ENCODE peak calls at places on chromosome 5, in nine cellular contexts. One of them, this sample, is unnamed.
A peak's percentile ranks its signal among the peaks of the same experiment; 100 is the strongest.

GRCh38 chr5:134422791-134423365 is 11.2 kb upstream of the CDKN2AIPNL start:
- DNase-seq in A549: no peak
- DNase-seq in HepG2: no peak
- DNase-seq in K562: no peak
- DNase-seq in stomach: no peak
- DNase-seq in transverse colon: no peak
- DNase-seq in sigmoid colon: no peak
- DNase-seq in suprapubic skin: no peak
- DNase-seq in tibial nerve: no peak
- DNase-seq in this sample: no peak

GRCh38 chr5:95449460-95449859 is 58.3 kb downstream of the FAM81B start:
- DNase-seq in A549: no peak
- DNase-seq in HepG2: no peak
- DNase-seq in K562: peak; percentile 13
- DNase-seq in stomach: no peak
- DNase-seq in transverse colon: no peak
- DNase-seq in sigmoid colon: no peak
- DNase-seq in suprapubic skin: no peak
- DNase-seq in tibial nerve: no peak
- DNase-seq in this sample: no peak

GRCh38 chr5:136155769-136156168 is 23.1 kb downstream of the SMAD5 start:
- DNase-seq in A549: no peak
- DNase-seq in HepG2: no peak
- DNase-seq in K562: no peak
- DNase-seq in stomach: no peak
- DNase-seq in transverse colon: no peak
- DNase-seq in sigmoid colon: no peak
- DNase-seq in suprapubic skin: no peak
- DNase-seq in tibial nerve: no peak
- DNase-seq in this sample: no peak

GRCh38 chr5:125310749-125311148 is 564.3 kb upstream of the ZNF608 start:
- DNase-seq in A549: no peak
- DNase-seq in HepG2: no peak
- DNase-seq in K562: no peak
- DNase-seq in stomach: no peak
- DNase-seq in transverse colon: no peak
- DNase-seq in sigmoid colon: no peak
- DNase-seq in suprapubic skin: no peak
- DNase-seq in tibial nerve: no peak
- DNase-seq in this sample: no peak

GRCh38 chr5:14665110-14665822 is 748 bp downstream of the OTULIN start:
- DNase-seq in A549: peak; percentile 46
- DNase-seq in HepG2: peak; percentile 70
- DNase-seq in K562: peak; percentile 43
- DNase-seq in stomach: peak; percentile 45
- DNase-seq in transverse colon: peak; percentile 65
- DNase-seq in sigmoid colon: no peak
- DNase-seq in suprapubic skin: no peak
- DNase-seq in tibial nerve: no peak
- DNase-seq in this sample: no peak

GRCh38 chr5:179607449-179607931 is 16.0 kb downstream of the HNRNPH1 start:
- DNase-seq in A549: no peak
- DNase-seq in HepG2: no peak
- DNase-seq in K562: peak; percentile 8
- DNase-seq in stomach: no peak
- DNase-seq in transverse colon: no peak
- DNase-seq in sigmoid colon: peak; percentile 80
- DNase-seq in suprapubic skin: peak; percentile 83
- DNase-seq in tibial nerve: no peak
- DNase-seq in this sample: peak; percentile 46

GRCh38 chr5:113294341-113295110 is 140.3 kb downstream of the TSSK1B start:
- DNase-seq in A549: peak; percentile 51
- DNase-seq in HepG2: no peak
- DNase-seq in K562: peak; percentile 41
- DNase-seq in stomach: peak; percentile 77
- DNase-seq in transverse colon: peak; percentile 88
- DNase-seq in sigmoid colon: peak; percentile 96
- DNase-seq in suprapubic skin: peak; percentile 93
- DNase-seq in tibial nerve: peak; percentile 79
- DNase-seq in this sample: peak; percentile 95

GRCh38 chr5:133801955-133802751 is 166.3 kb downstream of the C5orf15 start:
- DNase-seq in A549: no peak
- DNase-seq in HepG2: no peak
- DNase-seq in K562: no peak
- DNase-seq in stomach: peak; percentile 36
- DNase-seq in transverse colon: no peak
- DNase-seq in sigmoid colon: no peak
- DNase-seq in suprapubic skin: no peak
- DNase-seq in tibial nerve: no peak
- DNase-seq in this sample: no peak

GRCh38 chr5:2710910-2711309 is 40.6 kb downstream of the IRX2 start:
- DNase-seq in A549: peak; percentile 41
- DNase-seq in HepG2: no peak
- DNase-seq in K562: no peak
- DNase-seq in stomach: no peak
- DNase-seq in transverse colon: no peak
- DNase-seq in sigmoid colon: no peak
- DNase-seq in suprapubic skin: no peak
- DNase-seq in tibial nerve: no peak
- DNase-seq in this sample: no peak

GRCh38 chr5:109529520-109529919 is 119.7 kb upstream of the PJA2 start:
- DNase-seq in A549: no peak
- DNase-seq in HepG2: no peak
- DNase-seq in K562: no peak
- DNase-seq in stomach: peak; percentile 31
- DNase-seq in transverse colon: no peak
- DNase-seq in sigmoid colon: no peak
- DNase-seq in suprapubic skin: no peak
- DNase-seq in tibial nerve: no peak
- DNase-seq in this sample: no peak

GRCh38 chr5:34892414-34892813 is 22.9 kb downstream of the RAD1 start:
- DNase-seq in A549: no peak
- DNase-seq in HepG2: no peak
- DNase-seq in K562: no peak
- DNase-seq in stomach: no peak
- DNase-seq in transverse colon: no peak
- DNase-seq in sigmoid colon: no peak
- DNase-seq in suprapubic skin: no peak
- DNase-seq in tibial nerve: no peak
- DNase-seq in this sample: no peak

GRCh38 chr5:101012880-101013279 is 109.8 kb upstream of the ST8SIA4 start:
- DNase-seq in A549: no peak
- DNase-seq in HepG2: no peak
- DNase-seq in K562: no peak
- DNase-seq in stomach: no peak
- DNase-seq in transverse colon: no peak
- DNase-seq in sigmoid colon: no peak
- DNase-seq in suprapubic skin: no peak
- DNase-seq in tibial nerve: no peak
- DNase-seq in this sample: no peak

GRCh38 chr5:10140195-10140973 is 109.3 kb downstream of the ATPSCKMT start:
- DNase-seq in A549: peak; percentile 25
- DNase-seq in HepG2: peak; percentile 35
- DNase-seq in K562: peak; percentile 34
- DNase-seq in stomach: no peak
- DNase-seq in transverse colon: no peak
- DNase-seq in sigmoid colon: no peak
- DNase-seq in suprapubic skin: no peak
- DNase-seq in tibial nerve: no peak
- DNase-seq in this sample: no peak

DNA sequence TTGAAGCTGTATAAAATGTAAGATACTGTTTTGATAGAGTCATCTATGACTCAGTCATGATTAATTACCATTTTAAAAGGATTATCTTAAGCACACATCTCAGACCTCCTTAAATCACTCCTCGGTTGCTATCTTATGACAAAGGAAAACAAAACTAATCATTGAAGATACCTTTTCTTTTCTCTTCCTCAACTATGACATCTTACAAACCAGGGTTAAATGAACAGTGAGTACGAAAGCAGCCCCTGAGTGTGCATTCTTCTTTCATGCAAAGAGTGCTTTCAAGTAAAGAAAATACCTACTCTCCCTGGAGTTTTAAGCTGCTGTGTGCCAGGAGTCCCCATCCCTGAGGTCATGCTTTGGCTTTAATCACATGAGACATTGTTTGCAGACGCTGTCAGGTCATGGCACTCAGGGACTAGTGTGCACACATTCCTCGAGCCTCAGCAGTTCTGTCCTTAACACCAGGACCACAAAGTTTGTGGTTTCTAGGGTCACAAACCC is 86.7 kb upstream of the ICE1 start:
- DNase-seq in A549: peak; percentile 46
- DNase-seq in HepG2: peak; percentile 70
- DNase-seq in K562: no peak
- DNase-seq in stomach: no peak
- DNase-seq in transverse colon: no peak
- DNase-seq in sigmoid colon: no peak
- DNase-seq in suprapubic skin: no peak
- DNase-seq in tibial nerve: no peak
- DNase-seq in this sample: no peak
- TF ChIP-seq EP300 in A549: peak; percentile 81
- TF ChIP-seq EP300 in HepG2: no peak
- TF ChIP-seq EP300 in K562: no peak
- TF ChIP-seq EP300 in stomach: no peak
- TF ChIP-seq EP300 in transverse colon: no peak
- TF ChIP-seq EP300 in sigmoid colon: no peak
- TF ChIP-seq EP300 in suprapubic skin: no peak
- TF ChIP-seq EP300 in tibial nerve: no peak
- TF ChIP-seq EP300 in this sample: no peak

GRCh38 chr5:78492650-78493049 is 132.2 kb downstream of the SCAMP1 start:
- DNase-seq in A549: no peak
- DNase-seq in HepG2: no peak
- DNase-seq in K562: no peak
- DNase-seq in stomach: no peak
- DNase-seq in transverse colon: no peak
- DNase-seq in sigmoid colon: no peak
- DNase-seq in suprapubic skin: no peak
- DNase-seq in tibial nerve: no peak
- DNase-seq in this sample: no peak

GRCh38 chr5:78492216-78492615 is 131.8 kb downstream of the SCAMP1 start:
- DNase-seq in A549: no peak
- DNase-seq in HepG2: no peak
- DNase-seq in K562: no peak
- DNase-seq in stomach: no peak
- DNase-seq in transverse colon: no peak
- DNase-seq in sigmoid colon: no peak
- DNase-seq in suprapubic skin: no peak
- DNase-seq in tibial nerve: no peak
- DNase-seq in this sample: no peak

GRCh38 chr5:78496373-78496772 is 136.0 kb downstream of the SCAMP1 start:
- DNase-seq in A549: no peak
- DNase-seq in HepG2: peak; percentile 15
- DNase-seq in K562: no peak
- DNase-seq in stomach: peak; percentile 34
- DNase-seq in transverse colon: no peak
- DNase-seq in sigmoid colon: no peak
- DNase-seq in suprapubic skin: no peak
- DNase-seq in tibial nerve: no peak
- DNase-seq in this sample: no peak

GRCh38 chr5:78497573-78498533 is 137.4 kb downstream of the SCAMP1 start:
- DNase-seq in A549: no peak
- DNase-seq in HepG2: no peak
- DNase-seq in K562: no peak
- DNase-seq in stomach: no peak
- DNase-seq in transverse colon: no peak
- DNase-seq in sigmoid colon: no peak
- DNase-seq in suprapubic skin: no peak
- DNase-seq in tibial nerve: no peak
- DNase-seq in this sample: no peak

DNA sequence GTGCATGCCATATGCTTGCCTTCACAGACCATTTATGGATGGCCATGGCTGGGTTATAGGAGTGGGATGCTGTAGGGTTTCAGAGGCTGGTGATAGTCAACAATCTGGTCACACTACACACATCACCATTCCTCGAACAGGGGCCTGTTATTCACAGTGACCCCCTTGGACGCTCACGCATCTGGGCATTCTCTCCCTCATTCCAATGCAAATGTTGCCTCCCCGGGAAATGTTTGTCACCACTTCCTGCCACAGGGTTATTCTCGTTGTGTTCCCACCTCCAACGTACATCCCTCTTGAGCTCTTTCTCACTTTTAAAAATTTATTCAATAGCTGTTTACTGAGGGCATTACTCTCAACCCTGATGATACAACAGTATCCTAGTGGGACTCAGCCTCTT is 135.4 kb downstream of the SCAMP1 start:
- DNase-seq in A549: no peak
- DNase-seq in HepG2: no peak
- DNase-seq in K562: no peak
- DNase-seq in stomach: no peak
- DNase-seq in transverse colon: no peak
- DNase-seq in sigmoid colon: no peak
- DNase-seq in suprapubic skin: no peak
- DNase-seq in tibial nerve: no peak
- DNase-seq in this sample: no peak
- H3K4me1 ChIP-seq in A549: peaks cover 21% of the 10 kb centered on the region
- H3K4me1 ChIP-seq in HepG2: peaks cover 8% of the 10 kb centered on the region
- H3K4me1 ChIP-seq in K562: peaks cover 6% of the 10 kb centered on the region
- H3K4me1 ChIP-seq in stomach: peaks cover 53% of the 10 kb centered on the region
- H3K4me1 ChIP-seq in transverse colon: peaks cover 9% of the 10 kb centered on the region
- H3K4me1 ChIP-seq in sigmoid colon: peaks cover 43% of the 10 kb centered on the region
- H3K4me1 ChIP-seq in suprapubic skin: peaks cover 17% of the 10 kb centered on the region
- H3K4me1 ChIP-seq in tibial nerve: no peaks in the 10 kb centered on the region
- H3K4me1 ChIP-seq in this sample: peaks cover 9% of the 10 kb centered on the region

GRCh38 chr5:79990598-79991507 is at the start of gene MTX3:
- DNase-seq in A549: peak; percentile 75
- DNase-seq in HepG2: peak; percentile 84
- DNase-seq in K562: peak; percentile 8
- DNase-seq in stomach: peak; percentile 79
- DNase-seq in transverse colon: peak; percentile 83
- DNase-seq in sigmoid colon: peak; percentile 89
- DNase-seq in suprapubic skin: peak; percentile 90
- DNase-seq in tibial nerve: peak; percentile 74
- DNase-seq in this sample: peak; percentile 83
- TF ChIP-seq POLR2A in A549: peak; percentile 68
- TF ChIP-seq POLR2A in HepG2: peak; percentile 75
- TF ChIP-seq POLR2A in K562: no peak
- TF ChIP-seq POLR2A in stomach: no peak
- TF ChIP-seq POLR2A in transverse colon: peak; percentile 43
- TF ChIP-seq POLR2A in sigmoid colon: peak; percentile 38
- TF ChIP-seq POLR2A in suprapubic skin: no peak
- TF ChIP-seq POLR2A in tibial nerve: no peak
- TF ChIP-seq POLR2A in this sample: peak; percentile 33

DNA sequence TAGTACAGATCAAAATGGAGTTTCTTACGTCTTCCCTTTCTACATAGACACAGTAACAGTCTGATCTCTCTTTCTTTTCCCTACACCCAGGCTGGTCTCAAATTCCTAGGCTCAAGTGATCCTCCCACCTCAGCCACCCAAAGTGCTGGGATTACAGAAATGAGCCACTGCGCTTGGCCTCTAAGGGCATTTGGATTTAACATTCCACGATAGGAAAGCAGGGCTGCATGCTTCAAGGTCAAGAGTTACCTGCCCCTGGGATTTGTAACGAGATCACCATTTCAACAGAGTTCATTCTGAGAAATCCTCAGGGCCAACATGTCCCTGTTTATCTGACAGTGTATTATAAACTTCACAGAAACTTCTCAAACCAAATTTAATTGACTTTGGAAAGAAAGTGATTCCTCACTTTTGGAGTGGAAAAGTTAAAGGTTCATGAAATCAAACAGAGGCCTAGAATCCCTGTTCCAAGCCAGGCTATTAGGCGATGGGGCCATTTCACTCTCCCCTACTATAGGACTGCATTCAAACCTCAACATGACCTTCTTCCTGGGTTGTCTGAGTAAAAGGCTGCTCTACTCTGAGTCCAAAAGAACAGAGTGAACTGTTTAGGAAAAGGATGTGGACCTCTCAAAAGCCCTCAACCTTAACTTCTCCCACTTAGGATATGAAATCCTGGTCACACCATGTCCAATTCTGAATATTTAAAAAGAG is 15.7 kb downstream of the C5orf52 start:
- DNase-seq in A549: no peak
- DNase-seq in HepG2: no peak
- DNase-seq in K562: no peak
- DNase-seq in stomach: no peak
- DNase-seq in transverse colon: no peak
- DNase-seq in sigmoid colon: no peak
- DNase-seq in suprapubic skin: no peak
- DNase-seq in tibial nerve: no peak
- DNase-seq in this sample: peak; percentile 39
- TF ChIP-seq EP300 in A549: no peak
- TF ChIP-seq EP300 in HepG2: no peak
- TF ChIP-seq EP300 in K562: no peak
- TF ChIP-seq EP300 in stomach: no peak
- TF ChIP-seq EP300 in transverse colon: no peak
- TF ChIP-seq EP300 in sigmoid colon: no peak
- TF ChIP-seq EP300 in suprapubic skin: no peak
- TF ChIP-seq EP300 in tibial nerve: no peak
- TF ChIP-seq EP300 in this sample: no peak